ENCODE peak calls at places on chromosomes 4 and X, in nine cellular contexts. V is nephron progenitor cell; R is lung microvascular endothelial cell; I is mucosa of descending colon; J is NB4; Q is stimulated activated CD4-positive, alpha-beta T cell treated with anti-CD3 and anti-CD28 coated beads, Interleukin-4, amount 100 ng/mL, for 24 hours; Z is lower leg skin; S is iris pigment epithelial cell; F is foreskin fibroblast. O is an unnamed sample.

GRCh38 chr4:77240469-77241066 is 83.6 kb downstream of the CCNG2 start:
- DNase-seq in R (peak), I (peak), F (peak), J (peak), Z (peak), V (peak), S (peak), Q (peak), O (peak)

GRCh38 chrX:63673896-63674295 is 111.1 kb downstream of the ARHGEF9 start:
- DNase-seq in V (no peak), R (no peak), J (no peak), F (no peak), S (no peak), Z (no peak), Q (no peak), I (no peak), O (no peak)

GRCh38 chr4:82850684-82851083 is 40.3 kb downstream of the SEC31A start:
- DNase-seq in R (no peak), F (no peak), J (no peak), S (no peak), Q (no peak), V (no peak), Z (no peak), I (no peak), O (no peak)

GRCh38 chr4:85901500-85901899 is 426.6 kb downstream of the ARHGAP24 start:
- DNase-seq in V (no peak), S (peak), R (no peak), F (peak), I (no peak), Z (no peak), Q (no peak), J (no peak), O (peak)

GRCh38 chr4:56468097-56468422 is 643 bp downstream of the SRP72 start:
- DNase-seq in F (no peak), S (peak), Z (peak), V (peak), J (no peak), Q (no peak), R (peak), I (no peak), O (no peak)

GRCh38 chrX:150482537-150483217 is 85.7 kb upstream of the MTM1 start:
- DNase-seq in I (no peak), J (peak), V (no peak), F (peak), Z (peak), Q (peak), S (peak), R (peak), O (no peak)

GRCh38 chr4:8318509-8318908 is 49.0 kb downstream of the HTRA3 start:
- DNase-seq in I (no peak), S (no peak), J (no peak), V (no peak), R (no peak), F (no peak), Q (no peak), Z (no peak), O (no peak)

GRCh38 chrX:108230562-108230961 is 139.0 kb downstream of the ATG4A start:
- DNase-seq in R (no peak), Q (no peak), Z (no peak), J (no peak), F (peak), S (no peak), I (no peak), V (no peak), O (no peak)

GRCh38 chr4:123408471-123409084 is 12.0 kb downstream of the SPRY1 start:
- DNase-seq in S (no peak), Z (no peak), I (no peak), V (no peak), Q (no peak), R (no peak), F (no peak), J (no peak), O (no peak)

GRCh38 chrX:72051589-72051988 is 80.1 kb downstream of the RTL5 start:
- DNase-seq in J (no peak), Z (no peak), V (no peak), I (no peak), Q (no peak), S (no peak), R (no peak), F (no peak), O (no peak)

GRCh38 chr4:101944649-101945048 is 154.1 kb downstream of the BANK1 start:
- DNase-seq in F (peak), S (peak), R (no peak), I (no peak), V (no peak), Q (no peak), Z (no peak), J (no peak), O (no peak)

GRCh38 chr4:38099908-38100407 is 139.8 kb downstream of the PTTG2 start:
- DNase-seq in V (no peak), F (peak), R (peak), Q (no peak), Z (no peak), S (peak), J (no peak), I (no peak), O (peak)

GRCh38 chrX:39582091-39582490 is 515.7 kb downstream of the BCOR start:
- DNase-seq in Q (no peak), Z (no peak), I (peak), F (no peak), J (peak), V (no peak), S (no peak), R (peak), O (no peak)

GRCh38 chr4:19030048-19030447 is 1008.5 kb upstream of the LCORL start:
- DNase-seq in F (no peak), R (no peak), Z (no peak), Q (no peak), S (peak), I (no peak), V (no peak), J (no peak), O (no peak)

GRCh38 chr4:6012200-6012599 is 6.0 kb downstream of the C4orf50 start:
- DNase-seq in R (no peak), Z (no peak), V (no peak), J (no peak), Q (no peak), I (no peak), S (no peak), F (no peak), O (no peak)

GRCh38 chr4:52143815-52144214 is 92.7 kb downstream of the SPATA18 start:
- DNase-seq in V (no peak), I (no peak), S (no peak), Z (no peak), Q (no peak), R (no peak), J (peak), F (peak), O (no peak)

GRCh38 chr4:6953751-6954380 is 44.2 kb downstream of the TBC1D14 start:
- DNase-seq in I (peak), F (peak), R (no peak), S (peak), Q (no peak), Z (peak), V (peak), J (no peak), O (peak)

GRCh38 chr4:100188829-100189228 is 1.4 kb downstream of the DDIT4L start:
- DNase-seq in S (no peak), Q (no peak), Z (no peak), J (no peak), V (no peak), R (no peak), I (no peak), F (no peak), O (no peak)

GRCh38 chrX:97858592-97858991 is 974.9 kb downstream of the RPA4 start:
- DNase-seq in V (no peak), F (no peak), I (no peak), Z (no peak), Q (no peak), S (peak), J (no peak), R (no peak), O (no peak)

GRCh38 chr4:44861756-44862155 is 135.4 kb upstream of the GNPDA2 start:
- DNase-seq in V (no peak), Z (no peak), R (no peak), I (no peak), J (peak), Q (no peak), S (no peak), F (no peak), O (no peak)

GRCh38 chr4:81065446-81065845 is 34.9 kb downstream of the BMP3 start:
- DNase-seq in F (no peak), J (no peak), S (no peak), Q (no peak), Z (no peak), I (no peak), R (no peak), V (no peak), O (no peak)

GRCh38 chr4:107801766-107802211 is 22.9 kb upstream of the SGMS2 start:
- DNase-seq in S (peak), I (no peak), F (peak), V (no peak), Q (no peak), Z (no peak), J (no peak), R (no peak), O (no peak)

GRCh38 chr4:187070740-187071139 is 347.1 kb upstream of the FAT1 start:
- DNase-seq in I (no peak), S (no peak), Q (no peak), R (no peak), F (no peak), V (no peak), J (no peak), Z (no peak), O (no peak)

GRCh38 chr4:113064244-113064643 is 14.8 kb downstream of the ANK2 start:
- DNase-seq in Q (no peak), I (no peak), S (no peak), F (no peak), Z (no peak), V (no peak), R (no peak), J (no peak), O (no peak)

GRCh38 chrX:151088221-151088620 is 88.2 kb upstream of the GPR50 start:
- DNase-seq in Q (no peak), F (no peak), I (no peak), R (no peak), J (no peak), Z (no peak), V (no peak), S (no peak), O (no peak)

GRCh38 chrX:72060196-72060974 is 71.3 kb downstream of the RTL5 start:
- DNase-seq in F (no peak), I (no peak), V (peak), J (no peak), Z (no peak), S (no peak), Q (no peak), R (peak), O (no peak)

GRCh38 chr4:121697626-121698025 is 846 bp upstream of the ANXA5 start:
- DNase-seq in J (peak), I (peak), F (no peak), S (no peak), R (no peak), V (no peak), Q (no peak), Z (no peak), O (no peak)

GRCh38 chr4:111984169-111984873 is 160.9 kb upstream of the FAM241A start:
- DNase-seq in V (no peak), Z (no peak), Q (no peak), J (no peak), F (no peak), S (no peak), R (no peak), I (no peak), O (no peak)

GRCh38 chr4:75686346-75686745 is 13.1 kb upstream of the G3BP2 start:
- DNase-seq in I (no peak), F (no peak), J (no peak), V (no peak), Q (peak), R (no peak), Z (no peak), S (no peak), O (no peak)

GRCh38 chr4:85968945-85969830 is 390.7 kb downstream of the MAPK10 start:
- DNase-seq in Q (no peak), Z (no peak), V (peak), R (peak), I (peak), S (peak), F (peak), J (peak), O (peak)